ENCODE peak calls at places on chromosomes 4 and X, in five cellular contexts. Q is left ventricle myocardium inferior, I is fibroblast of villous mesenchyme, J is A549, M is HCT116. E is an unnamed sample.

GRCh38 chrX:47221756-47222155 is 3.3 kb downstream of the CDK16 start:
- DNase-seq in Q (no peak), I (no peak), J (no peak), M (no peak), E (no peak)

GRCh38 chrX:53071064-53071463 is 11.1 kb upstream of the TSPYL2 start:
- DNase-seq in Q (no peak), I (no peak), J (no peak), M (no peak), E (no peak)

GRCh38 chr4:106690487-106690886 is 321.9 kb upstream of the GIMD1 start:
- DNase-seq in Q (no peak), I (peak), J (no peak), M (no peak), E (no peak)

GRCh38 chrX:40809210-40809609 is 73.9 kb upstream of the MED14 start:
- DNase-seq in Q (no peak), I (peak), J (no peak), M (no peak), E (no peak)

GRCh38 chr4:42554072-42554471 is 102.8 kb downstream of the ATP8A1 start:
- DNase-seq in Q (no peak), I (no peak), J (no peak), M (no peak), E (no peak)

GRCh38 chr4:1178300-1179088 is 6.1 kb upstream of the SPON2 start:
- DNase-seq in Q (no peak), I (no peak), J (no peak), M (no peak), E (no peak)

GRCh38 chr4:137703225-137703624 is 170.9 kb upstream of the PCDH18 start:
- DNase-seq in Q (no peak), I (peak), J (no peak), M (no peak), E (no peak)

GRCh38 chr4:8775751-8776355 is 95.8 kb downstream of the HMX1 start:
- DNase-seq in Q (no peak), I (no peak), J (no peak), M (no peak), E (no peak)

GRCh38 chr4:186789671-186790070 is 66.0 kb upstream of the FAT1 start:
- DNase-seq in Q (no peak), I (peak), J (no peak), M (no peak), E (no peak)

GRCh38 chrX:2761246-2761645 is 9.4 kb downstream of the XG start:
- DNase-seq in Q (no peak), I (no peak), J (no peak), M (no peak), E (no peak)

GRCh38 chr4:25881187-25881586 is 18.4 kb upstream of the SEL1L3 start:
- DNase-seq in Q (no peak), I (no peak), J (no peak), M (no peak), E (no peak)

GRCh38 chr4:163679189-163679588 is 184.7 kb downstream of the TMA16 start:
- DNase-seq in Q (no peak), I (peak), J (peak), M (no peak), E (peak)

GRCh38 chr4:107318078-107318477 is 282.0 kb upstream of the DKK2 start:
- DNase-seq in Q (no peak), I (peak), J (no peak), M (no peak), E (no peak)

GRCh38 chr4:1237981-1238675 is 10.8 kb downstream of the CTBP1 start:
- DNase-seq in Q (peak), I (no peak), J (no peak), M (no peak), E (no peak)

GRCh38 chr4:127656047-127656680 is 23.4 kb downstream of the INTU start:
- DNase-seq in Q (no peak), I (no peak), J (no peak), M (no peak), E (no peak)

GRCh38 chr4:148118628-148119027 is 323.6 kb downstream of the NR3C2 start:
- DNase-seq in Q (no peak), I (no peak), J (no peak), M (no peak), E (no peak)

GRCh38 chrX:42948723-42949122 is 170.8 kb upstream of the PPP1R2C start:
- DNase-seq in Q (no peak), I (no peak), J (no peak), M (no peak), E (no peak)

GRCh38 chr4:163542275-163542674 is 47.8 kb downstream of the TMA16 start:
- DNase-seq in Q (no peak), I (peak), J (no peak), M (no peak), E (no peak)

GRCh38 chr4:33882246-33882990 is 2361.9 kb downstream of the ARAP2 start:
- DNase-seq in Q (no peak), I (peak), J (no peak), M (no peak), E (peak)

GRCh38 chr4:134364928-134365327 is 163.3 kb upstream of the PABPC4L start:
- DNase-seq in Q (no peak), I (no peak), J (no peak), M (no peak), E (no peak)

GRCh38 chr4:92236907-92237306 is 66.9 kb upstream of the GRID2 start:
- DNase-seq in Q (no peak), I (no peak), J (no peak), M (no peak), E (no peak)

GRCh38 chrX:125378205-125378604 is 58.5 kb downstream of the TEX13C start:
- DNase-seq in Q (no peak), I (no peak), J (no peak), M (no peak), E (peak)

GRCh38 chr4:19486400-19486799 is 765.3 kb upstream of the SLIT2 start:
- DNase-seq in Q (no peak), I (no peak), J (no peak), M (no peak), E (no peak)

GRCh38 chr4:1026115-1026514 is 14.7 kb downstream of the FGFRL1 start:
- DNase-seq in Q (peak), I (no peak), J (no peak), M (no peak), E (no peak)

GRCh38 chr4:41550308-41550707 is 12.4 kb downstream of the LIMCH1 start:
- DNase-seq in Q (no peak), I (no peak), J (no peak), M (no peak), E (no peak)

GRCh38 chrX:56783450-56783831 is 54.4 kb downstream of the NBDY start:
- DNase-seq in Q (no peak), I (peak), J (no peak), M (no peak), E (no peak)

GRCh38 chr4:34824515-34824914 is 1419.8 kb downstream of the ARAP2 start:
- DNase-seq in Q (no peak), I (no peak), J (no peak), M (no peak), E (no peak)

GRCh38 chr4:158597879-158598596 is 73.6 kb downstream of the C4orf46 start:
- DNase-seq in Q (no peak), I (peak), J (no peak), M (no peak), E (no peak)

GRCh38 chr4:88927420-88927819 is 129.6 kb downstream of the FAM13A start:
- DNase-seq in Q (no peak), I (no peak), J (no peak), M (no peak), E (no peak)

GRCh38 chr4:20376070-20376469 is 124.4 kb downstream of the SLIT2 start:
- DNase-seq in Q (no peak), I (no peak), J (no peak), M (no peak), E (no peak)

GRCh38 chrX:107985032-107985431 is 2.9 kb upstream of the TEX13B start:
- DNase-seq in Q (no peak), I (no peak), J (no peak), M (no peak), E (no peak)

GRCh38 chr4:96407651-96408342 is 567.9 kb downstream of the PDHA2 start:
- DNase-seq in Q (no peak), I (no peak), J (no peak), M (no peak), E (no peak)

E was measured in hepatocyte.